ENCODE peak calls at places on chromosomes 4 and X, in six cellular contexts. One of them, this sample, is unnamed.

GRCh38 chr4:100894339-100894870 is 376.6 kb upstream of the EMCN start:
- DNase-seq in GM12878: no peak
- DNase-seq in K562: no peak
- DNase-seq in A549: no peak
- DNase-seq in endothelial cell of umbilical vein: no peak
- DNase-seq in HepG2: no peak
- DNase-seq in this sample: no peak

GRCh38 chr4:163694385-163694784 is 199.9 kb downstream of the TMA16 start:
- DNase-seq in GM12878: no peak
- DNase-seq in K562: no peak
- DNase-seq in A549: no peak
- DNase-seq in endothelial cell of umbilical vein: no peak
- DNase-seq in HepG2: no peak
- DNase-seq in this sample: no peak

GRCh38 chr4:140005699-140006098 is 148.3 kb downstream of the MAML3 start:
- DNase-seq in GM12878: no peak
- DNase-seq in K562: no peak
- DNase-seq in A549: no peak
- DNase-seq in endothelial cell of umbilical vein: peak; percentile 34
- DNase-seq in HepG2: no peak
- DNase-seq in this sample: no peak

GRCh38 chr4:56276547-56276946 is 110.7 kb downstream of the AASDH start:
- DNase-seq in GM12878: no peak
- DNase-seq in K562: no peak
- DNase-seq in A549: no peak
- DNase-seq in endothelial cell of umbilical vein: no peak
- DNase-seq in HepG2: no peak
- DNase-seq in this sample: no peak

GRCh38 chr4:86594559-86595425 is 677 bp downstream of the PTPN13 start:
- DNase-seq in GM12878: no peak
- DNase-seq in K562: peak; percentile 8
- DNase-seq in A549: peak; percentile 21
- DNase-seq in endothelial cell of umbilical vein: peak; percentile 56
- DNase-seq in HepG2: no peak
- DNase-seq in this sample: peak; percentile 91

GRCh38 chrX:72265263-72265662 is 11.8 kb downstream of the RPS4X start:
- DNase-seq in GM12878: no peak
- DNase-seq in K562: no peak
- DNase-seq in A549: no peak
- DNase-seq in endothelial cell of umbilical vein: no peak
- DNase-seq in HepG2: no peak
- DNase-seq in this sample: no peak

GRCh38 chrX:85345523-85345922 is 33.9 kb downstream of the POF1B start:
- DNase-seq in GM12878: no peak
- DNase-seq in K562: no peak
- DNase-seq in A549: no peak
- DNase-seq in endothelial cell of umbilical vein: no peak
- DNase-seq in HepG2: no peak
- DNase-seq in this sample: no peak

GRCh38 chr4:123476089-123476488 is 79.5 kb downstream of the SPRY1 start:
- DNase-seq in GM12878: no peak
- DNase-seq in K562: no peak
- DNase-seq in A549: no peak
- DNase-seq in endothelial cell of umbilical vein: no peak
- DNase-seq in HepG2: no peak
- DNase-seq in this sample: no peak

GRCh38 chr4:101678180-101678579 is 112.3 kb upstream of the BANK1 start:
- DNase-seq in GM12878: no peak
- DNase-seq in K562: no peak
- DNase-seq in A549: no peak
- DNase-seq in endothelial cell of umbilical vein: no peak
- DNase-seq in HepG2: no peak
- DNase-seq in this sample: no peak

GRCh38 chr4:140743194-140743931 is 12.8 kb downstream of the TBC1D9 start:
- DNase-seq in GM12878: peak; percentile 58
- DNase-seq in K562: no peak
- DNase-seq in A549: no peak
- DNase-seq in endothelial cell of umbilical vein: peak; percentile 59
- DNase-seq in HepG2: peak; percentile 51
- DNase-seq in this sample: no peak

GRCh38 chr4:53919605-53920004 is 144.8 kb downstream of the CHIC2 start:
- DNase-seq in GM12878: no peak
- DNase-seq in K562: no peak
- DNase-seq in A549: no peak
- DNase-seq in endothelial cell of umbilical vein: no peak
- DNase-seq in HepG2: no peak
- DNase-seq in this sample: no peak

GRCh38 chrX:47563801-47564315 is 2.9 kb downstream of the ARAF start:
- DNase-seq in GM12878: no peak
- DNase-seq in K562: peak; percentile 42
- DNase-seq in A549: no peak
- DNase-seq in endothelial cell of umbilical vein: no peak
- DNase-seq in HepG2: no peak
- DNase-seq in this sample: peak; percentile 68

GRCh38 chr4:184870718-184871117 is 45.0 kb upstream of the ACSL1 start:
- DNase-seq in GM12878: no peak
- DNase-seq in K562: no peak
- DNase-seq in A549: no peak
- DNase-seq in endothelial cell of umbilical vein: no peak
- DNase-seq in HepG2: no peak
- DNase-seq in this sample: no peak

GRCh38 chrX:49287665-49288064 is 15.8 kb upstream of the GAGE10 start:
- DNase-seq in GM12878: no peak
- DNase-seq in K562: no peak
- DNase-seq in A549: no peak
- DNase-seq in endothelial cell of umbilical vein: no peak
- DNase-seq in HepG2: no peak
- DNase-seq in this sample: no peak

GRCh38 chrX:149073464-149073863 is 431.6 kb downstream of the IDS start:
- DNase-seq in GM12878: no peak
- DNase-seq in K562: no peak
- DNase-seq in A549: no peak
- DNase-seq in endothelial cell of umbilical vein: no peak
- DNase-seq in HepG2: no peak
- DNase-seq in this sample: no peak

GRCh38 chrX:10709276-10709675 is 88.9 kb upstream of the MID1 start:
- DNase-seq in GM12878: no peak
- DNase-seq in K562: no peak
- DNase-seq in A549: no peak
- DNase-seq in endothelial cell of umbilical vein: no peak
- DNase-seq in HepG2: no peak
- DNase-seq in this sample: no peak

GRCh38 chr4:1241936-1242505 is 6.9 kb downstream of the CTBP1 start:
- DNase-seq in GM12878: no peak
- DNase-seq in K562: no peak
- DNase-seq in A549: no peak
- DNase-seq in endothelial cell of umbilical vein: no peak
- DNase-seq in HepG2: no peak
- DNase-seq in this sample: no peak

GRCh38 chr4:140637836-140638235 is 69.1 kb upstream of the UCP1 start:
- DNase-seq in GM12878: no peak
- DNase-seq in K562: peak; percentile 49
- DNase-seq in A549: peak; percentile 24
- DNase-seq in endothelial cell of umbilical vein: peak; percentile 21
- DNase-seq in HepG2: peak; percentile 59
- DNase-seq in this sample: peak; percentile 58

DNA sequence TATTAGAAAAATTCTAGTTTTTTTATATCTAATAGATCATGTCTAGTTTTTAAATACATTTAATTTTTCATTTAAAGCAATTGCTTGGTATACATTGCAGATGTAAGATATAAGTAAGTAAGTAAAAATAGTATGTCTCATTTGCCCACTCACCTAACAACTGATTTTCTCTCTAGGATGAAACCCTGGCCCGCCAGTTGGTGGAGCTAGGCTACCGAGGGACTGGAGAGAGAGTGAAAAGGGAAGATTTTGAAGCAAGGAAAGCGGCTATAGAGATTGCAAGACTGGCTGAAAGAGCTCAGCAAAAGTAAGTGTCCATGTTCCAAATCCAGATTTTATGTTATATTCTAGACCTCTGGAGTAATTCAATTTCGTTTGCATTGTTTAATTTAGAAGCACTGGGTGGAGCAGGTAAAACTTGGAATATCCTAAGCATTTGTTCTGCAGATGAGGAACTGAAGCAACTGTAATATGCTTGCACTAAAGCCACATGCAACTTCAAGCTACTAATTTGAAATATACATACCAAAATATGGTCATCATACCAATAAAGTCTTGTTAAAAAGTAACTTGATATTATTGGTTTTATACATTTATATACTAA is 27.1 kb downstream of the CFAP299 start:
- DNase-seq in GM12878: no peak
- DNase-seq in K562: peak; percentile 40
- DNase-seq in A549: no peak
- DNase-seq in endothelial cell of umbilical vein: peak; percentile 4
- DNase-seq in HepG2: peak; percentile 20
- DNase-seq in this sample: peak; percentile 53
- TF ChIP-seq MYC in GM12878: no peak
- TF ChIP-seq MYC in K562: no peak
- TF ChIP-seq MYC in A549: no peak
- TF ChIP-seq MYC in endothelial cell of umbilical vein: no peak
- TF ChIP-seq MYC in HepG2: no peak
- TF ChIP-seq MYC in this sample: no peak

GRCh38 chrX:54358424-54359211 is 772 bp upstream of the WNK3 start:
- DNase-seq in GM12878: no peak
- DNase-seq in K562: no peak
- DNase-seq in A549: no peak
- DNase-seq in endothelial cell of umbilical vein: peak; percentile 75
- DNase-seq in HepG2: no peak
- DNase-seq in this sample: no peak

GRCh38 chrX:54359408-54359807 is 1.6 kb upstream of the WNK3 start:
- DNase-seq in GM12878: no peak
- DNase-seq in K562: no peak
- DNase-seq in A549: no peak
- DNase-seq in endothelial cell of umbilical vein: no peak
- DNase-seq in HepG2: no peak
- DNase-seq in this sample: no peak

GRCh38 chrX:54352677-54353076 is 5.2 kb downstream of the WNK3 start:
- DNase-seq in GM12878: no peak
- DNase-seq in K562: no peak
- DNase-seq in A549: no peak
- DNase-seq in endothelial cell of umbilical vein: no peak
- DNase-seq in HepG2: no peak
- DNase-seq in this sample: no peak

GRCh38 chrX:54357414-54358377 is at the start of gene WNK3:
- DNase-seq in GM12878: no peak
- DNase-seq in K562: no peak
- DNase-seq in A549: peak; percentile 35
- DNase-seq in endothelial cell of umbilical vein: peak; percentile 69
- DNase-seq in HepG2: peak; percentile 0
- DNase-seq in this sample: no peak
- TF ChIP-seq POLR2A in GM12878: no peak
- TF ChIP-seq POLR2A in K562: no peak
- TF ChIP-seq POLR2A in A549: no peak
- TF ChIP-seq POLR2A in endothelial cell of umbilical vein: no peak
- TF ChIP-seq POLR2A in HepG2: no peak
- TF ChIP-seq POLR2A in this sample: no peak

GRCh38 chrX:21741869-21742701 is 15.8 kb downstream of the SMPX start:
- DNase-seq in GM12878: no peak
- DNase-seq in K562: no peak
- DNase-seq in A549: no peak
- DNase-seq in endothelial cell of umbilical vein: no peak
- DNase-seq in HepG2: no peak
- DNase-seq in this sample: no peak
- TF ChIP-seq MYC in GM12878: no peak
- TF ChIP-seq MYC in K562: no peak
- TF ChIP-seq MYC in A549: no peak
- TF ChIP-seq MYC in endothelial cell of umbilical vein: no peak
- TF ChIP-seq MYC in HepG2: no peak
- TF ChIP-seq MYC in this sample: no peak

DNA sequence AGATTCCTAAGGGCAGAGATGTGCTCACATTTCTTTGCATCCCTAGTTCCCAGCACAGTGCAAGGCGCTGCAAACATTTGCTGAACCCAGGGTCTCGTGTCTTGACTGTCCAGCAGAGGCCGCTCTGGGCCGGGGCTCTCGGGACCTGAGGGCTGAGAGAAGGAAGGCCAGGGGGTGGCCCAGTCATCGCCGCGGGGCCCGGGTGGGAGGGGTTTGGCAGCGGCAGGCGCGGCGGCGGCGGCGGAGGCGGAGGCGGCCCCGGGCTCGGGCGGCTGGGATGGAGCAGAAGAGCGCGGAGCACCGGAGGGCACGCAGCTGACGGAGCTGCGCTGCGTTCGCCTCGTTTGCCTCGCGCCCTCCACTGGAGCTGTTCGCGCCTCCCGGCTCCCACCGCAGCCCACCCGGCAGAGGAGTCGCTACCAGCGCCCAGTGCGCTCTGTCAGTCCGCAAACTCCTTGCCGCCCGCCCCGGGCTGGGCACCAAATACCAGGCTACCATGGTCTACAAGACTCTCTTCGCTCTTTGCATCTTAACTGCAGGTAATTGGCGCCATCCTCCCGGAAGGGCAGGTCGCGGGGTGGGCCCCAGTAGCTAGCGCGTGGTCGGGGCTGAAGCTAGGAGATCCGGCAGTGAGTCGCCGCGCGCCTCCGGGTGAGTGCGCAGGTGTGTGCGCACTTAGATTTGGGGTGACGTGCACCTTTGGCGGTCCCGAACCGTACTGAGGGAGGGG is at the start of gene PARM1:
- DNase-seq in GM12878: no peak
- DNase-seq in K562: peak; percentile 66
- DNase-seq in A549: peak; percentile 62
- DNase-seq in endothelial cell of umbilical vein: peak; percentile 79
- DNase-seq in HepG2: peak; percentile 59
- DNase-seq in this sample: peak; percentile 34
- TF ChIP-seq POLR2A in GM12878: peak; percentile 87
- TF ChIP-seq POLR2A in K562: no peak
- TF ChIP-seq POLR2A in A549: peak; percentile 19
- TF ChIP-seq POLR2A in endothelial cell of umbilical vein: no peak
- TF ChIP-seq POLR2A in HepG2: no peak
- TF ChIP-seq POLR2A in this sample: no peak

DNA sequence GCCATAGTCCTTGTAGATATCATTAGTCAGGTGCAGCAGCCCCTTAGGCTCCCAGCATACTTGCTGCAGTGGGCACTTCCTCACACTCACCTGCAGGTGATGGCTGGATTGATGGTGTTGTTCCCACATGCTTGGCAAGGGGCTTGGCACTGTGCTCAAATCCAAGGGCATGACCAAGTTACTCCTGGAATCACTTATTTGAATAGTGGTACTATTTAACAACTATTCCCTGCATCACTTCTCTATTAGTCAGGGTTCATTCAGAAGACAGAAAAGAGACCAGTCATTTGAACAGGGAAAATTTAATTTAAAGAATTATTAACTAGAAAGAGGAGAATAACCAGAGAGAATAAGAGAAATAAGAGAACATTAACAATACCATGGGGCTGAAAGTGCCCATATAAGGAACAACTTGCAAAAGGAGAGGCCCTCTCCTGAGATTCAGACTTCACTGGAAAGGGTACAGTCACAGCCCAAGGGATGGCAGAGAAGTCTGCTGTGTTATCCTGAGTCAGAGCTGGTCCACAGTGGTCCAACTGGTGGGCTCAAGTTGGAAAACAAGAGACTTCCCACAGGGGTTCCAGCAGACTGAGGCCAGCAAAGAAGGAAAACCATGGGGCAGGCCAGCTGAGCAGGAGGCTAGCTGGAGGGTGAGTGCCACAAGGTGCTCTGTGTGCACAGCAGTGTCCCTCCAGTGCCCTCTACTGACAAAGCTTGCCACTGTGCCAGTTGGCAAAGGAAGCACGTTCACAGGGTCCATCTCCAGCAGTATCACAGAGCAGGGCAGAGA is 9.8 kb downstream of the SPP1 start:
- DNase-seq in GM12878: no peak
- DNase-seq in K562: no peak
- DNase-seq in A549: peak; percentile 44
- DNase-seq in endothelial cell of umbilical vein: peak; percentile 66
- DNase-seq in HepG2: peak; percentile 70
- DNase-seq in this sample: peak; percentile 71
- TF ChIP-seq MYC in GM12878: no peak
- TF ChIP-seq MYC in K562: no peak
- TF ChIP-seq MYC in A549: no peak
- TF ChIP-seq MYC in endothelial cell of umbilical vein: no peak
- TF ChIP-seq MYC in HepG2: no peak
- TF ChIP-seq MYC in this sample: no peak

This sample was measured in NB4.